ENCODE peak calls at places on chromosomes 2 and 18, in six cellular contexts. J, D, V, T, W and N are unnamed samples.

GRCh38 chr2:10961490-10961875 is 49.7 kb downstream of the KCNF1 start:
- DNase-seq in J (no peak), D (no peak), V (no peak), T (no peak), W (no peak), N (no peak)

GRCh38 chr18:59459352-59460059 is 100.4 kb upstream of the LMAN1 start:
- DNase-seq in J (no peak), D (peak; percentile 16), V (peak; percentile 35), T (peak; percentile 25), W (no peak), N (no peak)

GRCh38 chr2:220334210-220334609 is 706.8 kb downstream of the SLC4A3 start:
- DNase-seq in J (no peak), D (no peak), V (no peak), T (no peak), W (no peak), N (no peak)

GRCh38 chr2:145410096-145410495 is 890.2 kb upstream of the ZEB2 start:
- DNase-seq in J (no peak), D (no peak), V (no peak), T (no peak), W (no peak), N (no peak)

GRCh38 chr18:41150316-41150715 is 804.7 kb upstream of the PIK3C3 start:
- DNase-seq in J (no peak), D (no peak), V (no peak), T (no peak), W (no peak), N (no peak)

GRCh38 chr2:128441341-128442052 is 122.8 kb upstream of the HS6ST1 start:
- DNase-seq in J (no peak), D (no peak), V (no peak), T (no peak), W (no peak), N (no peak)

GRCh38 chr2:71609029-71609428 is 155.7 kb downstream of the DYSF start:
- DNase-seq in J (no peak), D (no peak), V (no peak), T (no peak), W (no peak), N (no peak)

GRCh38 chr2:100293341-100294161 is 28.8 kb downstream of the LONRF2 start:
- DNase-seq in J (no peak), D (no peak), V (no peak), T (no peak), W (no peak), N (no peak)

GRCh38 chr2:232367591-232368233 is 10.8 kb upstream of the ALPP start:
- DNase-seq in J (no peak), D (peak; percentile 24), V (peak; percentile 38), T (no peak), W (no peak), N (no peak)

GRCh38 chr18:8478166-8478967 is 130.9 kb upstream of the RAB12 start:
- DNase-seq in J (no peak), D (peak; percentile 40), V (peak; percentile 91), T (peak; percentile 75), W (peak; percentile 47), N (peak; percentile 65)

GRCh38 chr2:208531361-208531760 is 124.8 kb downstream of the PTH2R start:
- DNase-seq in J (no peak), D (no peak), V (no peak), T (no peak), W (no peak), N (no peak)

GRCh38 chr2:170554278-170554955 is 160.7 kb upstream of the SP5 start:
- DNase-seq in J (no peak), D (no peak), V (no peak), T (no peak), W (no peak), N (no peak)

GRCh38 chr2:47844162-47844561 is 61.2 kb downstream of the MSH6 start:
- DNase-seq in J (no peak), D (no peak), V (no peak), T (no peak), W (no peak), N (no peak)

GRCh38 chr2:129913695-129914495 is 65.6 kb upstream of the RAB6C start:
- DNase-seq in J (no peak), D (no peak), V (no peak), T (no peak), W (no peak), N (no peak)

GRCh38 chr2:37633234-37633633 is 38.2 kb downstream of the CDC42EP3 start:
- DNase-seq in J (no peak), D (no peak), V (no peak), T (no peak), W (no peak), N (no peak)

GRCh38 chr2:39837856-39838453 is 58.9 kb upstream of the THUMPD2 start:
- DNase-seq in J (peak; percentile 11), D (peak; percentile 61), V (peak; percentile 59), T (no peak), W (no peak), N (no peak)

GRCh38 chr2:20187331-20187730 is 37.6 kb downstream of the SDC1 start:
- DNase-seq in J (no peak), D (no peak), V (no peak), T (no peak), W (no peak), N (no peak)

GRCh38 chr2:20185176-20186022 is 39.5 kb downstream of the SDC1 start:
- DNase-seq in J (no peak), D (no peak), V (no peak), T (no peak), W (no peak), N (no peak)

GRCh38 chr2:20186855-20187187 is 38.1 kb downstream of the SDC1 start:
- DNase-seq in J (no peak), D (no peak), V (no peak), T (no peak), W (no peak), N (no peak)

GRCh38 chr2:20188201-20188600 is 36.7 kb downstream of the SDC1 start:
- DNase-seq in J (no peak), D (no peak), V (no peak), T (no peak), W (no peak), N (no peak)

GRCh38 chr2:20186078-20186854 is 38.7 kb downstream of the SDC1 start:
- DNase-seq in J (no peak), D (peak; percentile 94), V (peak; percentile 66), T (peak; percentile 59), W (no peak), N (no peak)
- TF ChIP-seq POLR2AphosphoS5 in J (no peak), D (peak; percentile 84), V (no peak), T (no peak), W (no peak), N (no peak)

GRCh38 chr2:2800001-2800400 is 468.9 kb upstream of the MYT1L start:
- DNase-seq in J (no peak), D (no peak), V (no peak), T (no peak), W (no peak), N (no peak)

GRCh38 chr2:2799151-2799697 is 468.1 kb upstream of the MYT1L start:
- DNase-seq in J (no peak), D (no peak), V (no peak), T (no peak), W (no peak), N (no peak)

GRCh38 chr2:2797797-2798196 is 466.7 kb upstream of the MYT1L start:
- DNase-seq in J (no peak), D (no peak), V (no peak), T (no peak), W (no peak), N (no peak)

GRCh38 chr2:2796207-2796606 is 465.1 kb upstream of the MYT1L start:
- DNase-seq in J (no peak), D (no peak), V (no peak), T (no peak), W (no peak), N (no peak)

DNA sequence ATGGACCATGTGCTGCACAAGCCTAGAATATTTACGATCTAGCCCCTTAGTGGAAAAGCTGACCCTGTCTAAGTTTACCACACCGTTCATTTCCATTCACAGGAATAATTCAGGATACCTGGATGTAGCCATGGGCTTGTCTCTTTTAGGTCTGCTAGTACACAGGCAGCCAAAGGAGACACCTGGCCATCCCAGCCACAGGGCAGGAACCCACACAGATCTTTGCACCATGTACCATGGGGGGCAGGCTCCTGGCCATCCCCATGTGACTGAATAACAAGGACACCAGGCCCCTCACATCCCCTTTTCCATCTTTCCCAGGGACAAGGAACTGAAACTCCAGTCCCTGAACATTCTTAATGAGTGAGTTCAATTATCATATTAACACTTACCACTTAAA is 467.3 kb upstream of the MYT1L start:
- DNase-seq in J (no peak), D (no peak), V (no peak), T (no peak), W (no peak), N (no peak)
- TF ChIP-seq TAF1 in J (no peak), D (no peak), V (no peak), T (no peak), W (no peak), N (no peak)

GRCh38 chr18:12702221-12703095 is at the start of the genes CEP76 and PSMG2:
- DNase-seq in J (peak; percentile 53), D (peak; percentile 81), V (peak; percentile 85), T (peak; percentile 83), W (peak; percentile 65), N (peak; percentile 86)
- TF ChIP-seq POLR2A in J (peak; percentile 96), D (peak; percentile 91), V (peak; percentile 94), T (peak; percentile 83), W (peak; percentile 28), N (peak; percentile 94)

GRCh38 chr2:168207861-168208260 is 39.5 kb downstream of the STK39 start:
- DNase-seq in J (no peak), D (no peak), V (no peak), T (no peak), W (no peak), N (no peak)

GRCh38 chr2:168201211-168201610 is 46.2 kb downstream of the STK39 start:
- DNase-seq in J (no peak), D (no peak), V (no peak), T (no peak), W (no peak), N (no peak)

GRCh38 chr2:168208652-168209051 is 38.7 kb downstream of the STK39 start:
- DNase-seq in J (no peak), D (no peak), V (no peak), T (no peak), W (no peak), N (no peak)

GRCh38 chr2:168201722-168202121 is 45.7 kb downstream of the STK39 start:
- DNase-seq in J (no peak), D (no peak), V (no peak), T (no peak), W (no peak), N (no peak)

DNA sequence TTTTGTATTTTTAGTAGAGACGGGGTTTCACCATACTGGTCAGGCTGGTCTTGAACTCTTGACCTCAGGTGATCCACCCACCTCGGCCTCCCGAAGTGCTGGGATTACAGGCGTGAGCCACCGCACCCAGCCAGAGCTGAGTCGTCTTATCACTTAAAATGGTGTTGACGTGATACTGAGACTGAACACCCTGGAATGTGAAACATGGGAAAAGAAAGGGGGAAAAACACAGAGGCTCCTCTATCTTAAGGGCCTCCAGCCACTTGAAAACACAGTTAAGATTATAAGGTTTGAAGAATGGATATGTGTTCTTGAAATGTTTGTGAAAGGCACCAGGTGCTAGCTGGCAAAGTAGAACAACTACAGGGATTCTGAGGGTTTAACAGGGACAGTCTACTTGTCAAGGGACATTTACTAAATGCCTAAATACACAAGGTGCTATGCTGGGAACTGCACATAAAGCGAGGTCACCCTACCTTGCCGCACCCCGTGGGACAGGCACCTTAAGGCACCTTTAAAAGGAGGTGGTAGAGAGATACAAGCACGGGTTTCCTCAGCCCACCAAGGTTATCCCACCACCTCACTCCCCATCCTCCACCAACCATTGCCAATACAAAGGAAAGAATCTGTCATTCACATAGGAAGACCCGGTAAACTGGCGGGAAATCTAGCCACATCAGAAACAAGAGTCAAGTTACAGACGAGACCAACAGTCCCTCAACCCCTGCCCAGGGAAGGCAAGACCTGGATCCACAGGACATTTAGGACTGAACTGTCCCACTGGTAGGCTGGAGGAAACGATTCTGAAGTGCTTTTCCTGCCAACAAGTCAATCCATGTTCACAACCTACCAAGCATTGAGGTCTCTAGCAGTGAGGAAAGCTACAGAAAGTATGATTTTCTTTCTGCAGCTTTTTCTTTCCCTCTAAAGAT is 43.4 kb downstream of the STK39 start:
- DNase-seq in J (no peak), D (no peak), V (no peak), T (no peak), W (peak; percentile 29), N (no peak)
- TF ChIP-seq POLR2AphosphoS5 in J (no peak), D (no peak), V (no peak), T (no peak), W (no peak), N (no peak)